ENCODE peak calls at places on chromosomes 4 and X, in eight cellular contexts. T is HCT116, H is HepG2, G is GM23338, E is GM12878, L is Panc1, Q is upper lobe of left lung, F is K562. M is an unnamed sample.

GRCh38 chr4:187016101-187016500 is 292.4 kb upstream of the FAT1 start:
- ATAC-seq in G (no peak), F (no peak), Q (no peak), E (no peak), L (no peak), T (no peak), H (no peak), M (no peak)

GRCh38 chr4:90958256-90958895 is 831.2 kb downstream of the CCSER1 start:
- ATAC-seq in F (no peak), E (no peak), G (peak), H (no peak), T (peak), L (no peak), Q (no peak), M (no peak)

GRCh38 chr4:149645790-149646189 is 169.9 kb downstream of the IQCM start:
- ATAC-seq in L (no peak), E (no peak), Q (no peak), F (no peak), H (no peak), G (peak), T (peak), M (no peak)

GRCh38 chr4:138981930-138982390 is 33.6 kb upstream of the NOCT start:
- ATAC-seq in E (no peak), H (peak), Q (peak), L (no peak), T (peak), G (peak), F (no peak), M (peak)

GRCh38 chr4:170138580-170139194 is 48.9 kb upstream of the AADAT start:
- ATAC-seq in E (peak), L (peak), Q (no peak), G (peak), T (peak), H (peak), F (peak), M (peak)

GRCh38 chr4:87012265-87012953 is 77.6 kb downstream of the AFF1 start:
- ATAC-seq in E (peak), H (peak), F (peak), L (no peak), T (no peak), G (no peak), Q (no peak), M (no peak)

GRCh38 chr4:55733874-55734437 is 85.6 kb upstream of the EXOC1L start:
- ATAC-seq in F (peak), L (no peak), T (peak), E (no peak), G (no peak), H (peak), Q (no peak), M (no peak)

GRCh38 chr4:39542633-39543393 is 15.6 kb upstream of the UGDH start:
- ATAC-seq in Q (no peak), L (no peak), H (peak), E (no peak), G (peak), F (no peak), T (no peak), M (no peak)

GRCh38 chr4:172787117-172787516 is 381.5 kb upstream of the GALNT7 start:
- ATAC-seq in E (peak), L (no peak), Q (no peak), T (no peak), H (no peak), G (no peak), F (no peak), M (no peak)

GRCh38 chr4:36348403-36348938 is 67.1 kb downstream of the DTHD1 start:
- ATAC-seq in L (no peak), T (no peak), Q (no peak), H (no peak), G (no peak), F (no peak), E (peak), M (no peak)

GRCh38 chr4:17332483-17332882 is 179.4 kb downstream of the QDPR start:
- ATAC-seq in L (no peak), E (no peak), Q (no peak), F (no peak), H (no peak), T (no peak), G (no peak), M (no peak)

DNA sequence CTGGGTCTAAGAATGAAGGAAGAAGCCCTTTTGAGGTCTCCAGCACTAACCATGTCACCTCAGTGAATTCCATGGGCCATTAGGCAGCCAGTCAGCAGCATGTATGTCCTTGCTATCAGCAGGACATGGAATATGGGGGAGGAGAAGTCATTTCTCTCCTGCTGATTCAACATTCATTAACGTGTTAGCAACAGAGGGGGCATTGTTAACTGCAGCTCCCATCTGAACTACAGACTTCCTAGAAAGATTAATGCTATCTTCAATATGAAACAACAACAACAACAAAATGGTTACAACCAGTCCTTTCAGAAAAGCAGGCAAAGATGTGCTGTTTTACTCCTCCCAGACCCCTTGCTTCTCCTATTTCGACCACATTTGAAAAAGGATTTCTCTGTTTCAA is 120.4 kb upstream of the SLC34A2 start:
- ATAC-seq in H (peak), F (no peak), L (no peak), T (no peak), E (no peak), Q (no peak), G (no peak), M (no peak)
- TF ChIP-seq POLR2AphosphoS5 in H (no peak), F (no peak), L (no peak), T (no peak), E (no peak), Q (no peak), G (no peak), M (no peak)

DNA sequence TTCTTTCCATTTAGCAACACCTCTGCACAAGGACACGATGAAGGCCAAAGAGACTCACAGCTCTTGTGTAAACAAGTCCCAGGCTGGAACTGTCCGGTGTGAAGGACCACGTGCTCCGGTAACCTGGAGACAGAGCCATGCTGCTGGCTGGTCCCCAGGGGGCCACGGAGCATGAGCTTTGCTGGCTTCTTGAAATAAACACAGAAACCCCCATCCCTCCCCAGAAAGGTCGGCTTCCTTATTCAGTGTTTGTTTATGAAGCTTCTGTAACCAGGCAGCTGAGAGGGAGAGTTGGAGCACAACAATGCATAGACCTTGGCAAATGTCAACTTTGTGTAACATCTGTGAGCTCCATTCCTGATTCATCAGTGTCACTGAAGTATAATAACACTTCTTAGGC is 109.4 kb downstream of the GPR143 start:
- ATAC-seq in G (no peak), L (no peak), Q (no peak), F (no peak), T (no peak), E (peak), H (peak), M (peak)
- TF ChIP-seq POLR2AphosphoS5 in G (no peak), L (no peak), Q (no peak), F (no peak), T (no peak), E (no peak), H (no peak), M (no peak)

GRCh38 chr4:26048378-26048882 is 134.4 kb downstream of the SMIM20 start:
- ATAC-seq in L (no peak), H (no peak), Q (no peak), G (no peak), T (no peak), F (no peak), E (no peak), M (peak)
- TF ChIP-seq POLR2AphosphoS5 in L (no peak), H (no peak), Q (no peak), G (no peak), T (no peak), F (no peak), E (no peak), M (peak)

GRCh38 chrX:153972368-153973126 is at the start of gene TMEM187:
- ATAC-seq in L (peak), H (peak), T (peak), F (peak), E (peak), Q (peak), G (peak), M (peak)
- TF ChIP-seq POLR2AphosphoS5 in L (peak), H (no peak), T (peak), F (no peak), E (peak), Q (peak), G (no peak), M (peak)